ENCODE peak calls at places on chromosome 11, in four cellular contexts. S is spleen, T is OCI-LY7, Y is cardiac muscle cell. J is an unnamed sample.

GRCh38 chr11:15843309-15843857 is 513.0 kb downstream of the SOX6 start:
- DNase-seq in S (no peak), T (no peak), Y (no peak), J (no peak)

GRCh38 chr11:1226981-1227550 is 4.2 kb downstream of the MUC5B start:
- DNase-seq in T (no peak), Y (no peak), S (peak; percentile 62), J (peak; percentile 42)

GRCh38 chr11:446886-447285 is 3.2 kb upstream of the PTDSS2 start:
- DNase-seq in T (peak; percentile 24), Y (no peak), S (no peak), J (no peak)

GRCh38 chr11:46050652-46051051 is 70.6 kb downstream of the PHF21A start:
- DNase-seq in S (no peak), T (no peak), Y (no peak), J (no peak)

GRCh38 chr11:100910808-100911207 is 218.8 kb downstream of the PGR start:
- DNase-seq in Y (no peak), T (peak; percentile 50), S (no peak), J (no peak)

GRCh38 chr11:134678152-134678551 is 266.1 kb upstream of the B3GAT1 start:
- DNase-seq in Y (no peak), S (peak; percentile 38), T (no peak), J (no peak)

GRCh38 chr11:101011881-101012280 is 117.7 kb downstream of the PGR start:
- DNase-seq in Y (no peak), S (no peak), T (no peak), J (no peak)

GRCh38 chr11:1706634-1707400 is 9.8 kb downstream of the KRTAP5-6 start:
- DNase-seq in Y (no peak), T (no peak), S (peak; percentile 76), J (no peak)

GRCh38 chr11:14499178-14499559 is 442 bp downstream of the COPB1 start:
- DNase-seq in Y (peak; percentile 35), T (peak; percentile 29), S (peak; percentile 90), J (peak; percentile 34)

GRCh38 chr11:46381046-46381835 is at the start of gene MDK:
- DNase-seq in S (peak; percentile 89), T (no peak), Y (peak; percentile 88), J (no peak)

GRCh38 chr11:43818220-43818619 is 62.4 kb upstream of the ALKBH3 start:
- DNase-seq in S (no peak), Y (no peak), T (no peak), J (no peak)

GRCh38 chr11:130106381-130106780 is 36.7 kb downstream of the APLP2 start:
- DNase-seq in Y (no peak), T (no peak), S (no peak), J (no peak)

GRCh38 chr11:94303884-94304459 is 408 bp upstream of the IZUMO1R start:
- DNase-seq in Y (no peak), S (no peak), T (no peak), J (no peak)
- H3K27ac ChIP-seq in Y (no peak overlapping the region), S (no peak overlapping the region), T (no peak overlapping the region), J (no peak overlapping the region)

GRCh38 chr11:60482361-60482760 is 10.2 kb upstream of the MS4A12 start:
- DNase-seq in T (peak; percentile 54), S (no peak), Y (no peak), J (no peak)
- H3K4me1 ChIP-seq in T (peaks cover 88% of the 10 kb centered on the region), S (peaks cover 10% of the 10 kb centered on the region), Y (no peaks in the 10 kb centered on the region), J (no peaks in the 10 kb centered on the region)

GRCh38 chr11:95341246-95341645 is 110.2 kb upstream of the SESN3 start:
- DNase-seq in S (peak; percentile 64), Y (no peak), T (no peak), J (no peak)
- H3K27ac ChIP-seq in S (no peak overlapping the region), Y (no peak overlapping the region), T (no peak overlapping the region), J (no peak overlapping the region)

DNA sequence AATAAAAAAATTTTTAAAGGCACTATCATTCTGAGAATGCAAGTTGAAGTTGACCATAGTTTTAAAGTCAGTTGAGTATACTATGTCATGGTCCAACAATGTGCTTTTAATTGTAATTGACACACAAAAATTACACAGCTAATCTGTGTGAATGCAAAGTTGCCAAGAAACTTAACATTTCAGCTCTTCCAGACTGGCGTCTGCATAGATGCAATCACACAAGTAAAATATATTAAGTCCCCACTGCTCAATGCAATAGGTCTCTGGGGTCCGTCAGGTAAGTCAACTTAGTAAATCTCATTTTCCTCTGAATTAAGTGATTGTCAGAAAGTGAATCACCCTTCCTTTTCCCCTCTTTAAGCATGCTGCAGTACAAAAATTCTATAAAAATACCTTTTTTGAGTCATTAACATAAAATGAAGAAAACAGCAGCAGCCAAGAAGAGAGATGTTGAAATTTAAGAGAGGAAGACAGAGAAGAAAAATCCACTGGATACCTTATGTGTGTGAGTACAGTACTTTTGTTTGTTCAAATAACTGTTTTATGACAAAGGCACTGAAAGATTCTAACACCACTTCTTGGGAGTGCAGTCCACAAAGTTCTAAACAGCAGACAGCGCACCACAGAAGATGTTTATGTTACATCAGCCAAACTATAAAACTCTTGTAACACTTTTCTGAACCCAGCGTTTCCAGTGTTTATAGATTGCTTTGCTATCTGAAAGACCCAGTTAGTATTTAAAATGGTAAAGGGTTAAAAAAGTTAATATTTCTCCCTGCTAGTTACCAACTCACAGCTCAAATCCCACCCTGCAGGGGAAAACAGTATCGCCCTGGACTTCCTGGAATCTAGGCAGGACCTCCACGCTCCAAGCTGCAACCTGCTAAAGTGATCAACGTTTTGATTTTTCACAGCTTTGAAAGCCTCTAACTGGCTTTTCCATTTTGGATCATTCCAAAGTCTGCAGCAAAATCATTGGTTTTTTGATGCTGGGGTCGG is 4.9 kb downstream of the FZD4 start:
- DNase-seq in S (no peak), T (no peak), Y (no peak), J (no peak)
- H3K4me1 ChIP-seq in S (peaks cover 43% of the 10 kb centered on the region), T (no peaks in the 10 kb centered on the region), Y (peaks cover 49% of the 10 kb centered on the region), J (peaks cover 5% of the 10 kb centered on the region)

J was measured in CD8-positive, alpha-beta memory T cell.